ENCODE peak calls at places on chromosomes 1 and 21, in five cellular contexts. V, F, H, D and N are unnamed samples.

GRCh38 chr1:53739109-53739681 is at the start of gene GLIS1:
- DNase-seq in V (peak), D (peak), F (peak), H (peak), N (peak)

GRCh38 chr1:189499736-189500135 is 977.9 kb downstream of the BRINP3 start:
- DNase-seq in H (no peak), V (peak), D (no peak), F (no peak), N (peak)

GRCh38 chr1:247716546-247716945 is at the start of gene OR6F1:
- DNase-seq in D (no peak), H (no peak), V (no peak), F (no peak), N (no peak)

GRCh38 chr1:166859597-166859996 is 16.5 kb downstream of the TADA1 start:
- DNase-seq in V (no peak), D (no peak), H (no peak), F (no peak), N (no peak)

GRCh38 chr1:117611121-117611601 is 5.3 kb downstream of the TENT5C start:
- DNase-seq in D (no peak), V (no peak), F (no peak), H (no peak), N (no peak)

GRCh38 chr1:174153085-174153824 is 6.1 kb upstream of the RABGAP1L start:
- DNase-seq in V (peak), F (no peak), H (no peak), D (no peak), N (peak)

GRCh38 chr1:157085416-157085815 is 14.2 kb downstream of the ETV3L start:
- DNase-seq in V (no peak), F (no peak), D (peak), H (no peak), N (no peak)

GRCh38 chr1:60872690-60873089 is 209.7 kb upstream of the NFIA start:
- DNase-seq in D (peak), V (no peak), F (no peak), H (no peak), N (no peak)

GRCh38 chr1:201172336-201172735 is 18.1 kb upstream of the TMEM9 start:
- DNase-seq in F (no peak), H (no peak), V (no peak), D (no peak), N (no peak)

GRCh38 chr1:234213576-234214128 is 159.6 kb upstream of the COA6 start:
- DNase-seq in D (no peak), V (no peak), H (no peak), F (no peak), N (no peak)

GRCh38 chr1:232209357-232209756 is 420.6 kb downstream of the SIPA1L2 start:
- DNase-seq in D (no peak), H (no peak), F (no peak), V (no peak), N (no peak)

GRCh38 chr1:20440785-20441200 is 45.2 kb downstream of the CAMK2N1 start:
- DNase-seq in F (peak), V (peak), H (no peak), D (peak), N (peak)

GRCh38 chr1:243294723-243295121 is 38.9 kb downstream of the SDCCAG8 start:
- DNase-seq in H (no peak), V (no peak), D (peak), F (no peak), N (peak)

GRCh38 chr1:87330201-87330953 is 1.7 kb downstream of the LMO4 start:
- DNase-seq in F (peak), D (peak), H (no peak), V (no peak), N (peak)

GRCh38 chr1:28195780-28196179 is 19.3 kb upstream of the PTAFR start:
- DNase-seq in V (no peak), D (no peak), F (no peak), H (no peak), N (no peak)

GRCh38 chr1:56715161-56715560 is 70.0 kb downstream of the PRKAA2 start:
- DNase-seq in H (no peak), V (no peak), D (no peak), F (no peak), N (peak)

GRCh38 chr1:231055271-231055670 is 15.2 kb upstream of the FAM89A start:
- DNase-seq in V (no peak), H (no peak), D (no peak), F (no peak), N (no peak)

GRCh38 chr1:2840036-2840809 is 38.7 kb upstream of the TTC34 start:
- DNase-seq in F (no peak), V (no peak), H (peak), D (no peak), N (no peak)
- H3K4me3 ChIP-seq in F (no peak), V (no peak), H (no peak), D (no peak), N (no peak)

DNA sequence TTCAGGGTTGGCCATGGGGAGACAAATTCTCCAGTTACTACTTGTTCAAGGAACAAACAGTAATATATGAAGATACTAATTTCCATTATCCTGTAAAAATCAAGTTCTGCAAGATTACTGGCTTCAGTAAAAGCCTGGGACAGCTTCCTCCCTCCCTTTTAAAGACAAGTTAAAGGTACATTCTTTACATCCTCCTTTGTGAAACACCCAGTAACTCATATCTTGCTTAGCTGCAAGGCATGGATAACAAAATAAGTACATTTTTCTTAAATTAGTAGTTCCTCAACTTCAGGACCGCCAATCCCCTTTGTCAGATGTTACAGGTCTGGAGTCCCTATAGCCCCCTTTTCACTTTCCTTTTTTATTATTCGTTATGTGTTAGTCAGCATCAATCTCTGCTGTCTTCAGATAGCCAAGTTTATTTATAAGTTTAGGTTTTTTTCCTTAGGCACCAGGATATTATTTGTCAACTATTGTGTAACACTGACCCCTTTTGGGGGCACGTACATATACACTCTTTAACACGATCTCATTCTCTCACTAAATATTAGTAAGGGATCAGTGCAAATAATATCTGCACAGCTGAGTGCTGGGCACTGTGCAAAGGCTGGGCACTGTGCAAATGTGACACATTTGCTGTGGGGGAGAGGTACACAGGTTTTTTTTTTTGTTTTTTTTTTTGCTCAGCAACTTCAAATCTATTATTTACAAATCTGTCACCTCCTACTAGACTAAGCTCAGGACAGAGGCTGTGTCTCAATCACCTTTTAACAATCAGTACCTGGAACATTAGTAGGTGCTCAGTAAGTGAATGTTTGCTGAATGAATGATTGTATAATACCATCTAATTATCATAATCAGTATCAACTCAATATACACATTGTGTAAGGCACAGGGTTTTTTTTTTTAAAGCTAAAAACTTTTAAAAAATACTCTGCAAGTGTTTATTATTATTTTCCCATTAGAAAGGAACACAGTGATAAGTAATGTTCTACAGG is 9.6 kb downstream of the ERRFI1 start:
- DNase-seq in F (no peak), H (no peak), V (no peak), D (peak), N (peak)
- TF ChIP-seq CTCF in F (no peak), H (no peak), V (no peak), D (no peak), N (no peak)

DNA sequence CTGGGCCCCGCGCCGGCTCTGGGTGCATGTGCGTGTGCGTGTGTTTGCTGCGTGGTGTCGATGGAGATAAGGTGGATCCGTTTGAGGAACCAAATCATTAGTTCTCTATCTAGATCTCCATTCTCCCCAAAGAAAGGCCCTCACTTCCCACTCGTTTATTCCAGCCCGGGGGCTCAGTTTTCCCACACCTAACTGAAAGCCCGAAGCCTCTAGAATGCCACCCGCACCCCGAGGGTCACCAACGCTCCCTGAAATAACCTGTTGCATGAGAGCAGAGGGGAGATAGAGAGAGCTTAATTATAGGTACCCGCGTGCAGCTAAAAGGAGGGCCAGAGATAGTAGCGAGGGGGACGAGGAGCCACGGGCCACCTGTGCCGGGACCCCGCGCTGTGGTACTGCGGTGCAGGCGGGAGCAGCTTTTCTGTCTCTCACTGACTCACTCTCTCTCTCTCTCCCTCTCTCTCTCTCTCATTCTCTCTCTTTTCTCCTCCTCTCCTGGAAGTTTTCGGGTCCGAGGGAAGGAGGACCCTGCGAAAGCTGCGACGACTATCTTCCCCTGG is 644 bp downstream of the OLIG2 start:
- DNase-seq in H (no peak), D (no peak), V (no peak), F (no peak), N (no peak)
- H3K4me3 ChIP-seq in H (no peak), D (no peak), V (no peak), F (no peak), N (no peak)

GRCh38 chr1:35220976-35221375 is 28.0 kb upstream of the SFPQ start:
- DNase-seq in V (peak), F (peak), D (no peak), H (no peak), N (peak)
- TF ChIP-seq CTCF in V (peak), F (peak), D (peak), H (peak), N (peak)

DNA sequence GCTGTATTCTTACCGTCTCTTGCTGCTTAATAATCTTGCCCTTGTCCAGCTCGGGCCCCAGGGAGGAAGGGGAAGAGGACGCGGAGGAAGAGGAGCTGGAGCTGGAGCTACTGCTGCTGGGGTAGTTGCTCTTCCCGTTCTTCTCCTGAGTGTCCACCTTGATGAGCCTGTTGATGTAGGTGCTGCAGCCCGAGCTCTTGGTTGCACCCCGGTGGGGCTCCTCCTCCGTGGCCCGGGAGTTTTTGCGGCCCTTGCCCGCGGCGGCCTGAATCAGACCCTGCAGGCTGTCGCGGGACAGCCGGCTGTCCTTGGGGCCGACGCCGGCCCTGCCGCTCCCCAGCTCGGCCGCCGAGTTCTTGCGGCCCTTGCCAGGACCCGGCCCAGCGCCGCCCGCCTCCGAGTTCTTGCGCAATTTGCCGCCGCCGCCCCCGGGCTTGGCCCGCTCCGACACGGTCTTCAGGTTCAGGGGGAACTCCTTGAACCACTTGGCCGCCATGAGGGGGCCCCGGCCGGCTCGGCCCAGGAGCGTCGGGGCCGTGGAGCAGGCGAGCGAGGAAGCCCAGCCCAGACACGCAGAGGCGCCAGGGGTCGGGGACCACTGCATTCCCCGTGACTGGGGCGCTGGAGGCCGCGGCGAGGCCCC is 475 bp upstream of the TDRD10 start:
- DNase-seq in D (no peak), H (peak), V (no peak), F (peak), N (no peak)
- H3K4me3 ChIP-seq in D (peak), H (peak), V (peak), F (no peak), N (no peak)

GRCh38 chr1:59092126-59092525 is 204.8 kb upstream of the FGGY start:
- DNase-seq in V (no peak), F (no peak), D (no peak), H (no peak), N (no peak)
- TF ChIP-seq CTCF in V (no peak), F (no peak), D (no peak), H (no peak), N (no peak)